ENCODE peak calls at places on chromosome 11, in five cellular contexts. Y is left ventricle myocardium inferior, L is Peyer's patch, J is fibroblast of lung, U is cardiac muscle cell. F is an unnamed sample.
A peak's percentile ranks its signal among the peaks of the same experiment; 100 is the strongest.

GRCh38 chr11:86748296-86748695 is 52.0 kb upstream of the PRSS23 start:
- DNase-seq in U (peak; percentile 22), J (peak; percentile 75), L (no peak), Y (no peak), F (no peak)

GRCh38 chr11:55707029-55707428 is 45.0 kb downstream of the OR4C6 start:
- DNase-seq in L (no peak), Y (no peak), U (peak; percentile 40), J (peak; percentile 9), F (peak; percentile 57)

GRCh38 chr11:8832571-8833260 is 78.3 kb upstream of the AKIP1 start:
- DNase-seq in J (peak; percentile 91), L (no peak), U (peak; percentile 70), Y (no peak), F (peak; percentile 60)

GRCh38 chr11:134483291-134483690 is 71.2 kb upstream of the B3GAT1 start:
- DNase-seq in U (no peak), L (no peak), Y (no peak), J (no peak), F (no peak)

GRCh38 chr11:8756201-8756600 is 73.6 kb downstream of the RPL27A start:
- DNase-seq in Y (no peak), J (peak; percentile 49), U (no peak), L (no peak), F (no peak)

GRCh38 chr11:33027233-33027632 is 11.6 kb downstream of the DEPDC7 start:
- DNase-seq in U (no peak), J (peak; percentile 48), Y (no peak), L (no peak), F (no peak)

GRCh38 chr11:114987171-114987760 is 308.9 kb downstream of the NXPE2 start:
- DNase-seq in U (no peak), Y (no peak), L (no peak), J (no peak), F (no peak)

GRCh38 chr11:70575396-70576060 is 177.2 kb downstream of the CTTN start:
- DNase-seq in L (no peak), J (no peak), Y (no peak), U (no peak), F (no peak)

GRCh38 chr11:10450451-10451398 is 4.3 kb upstream of the AMPD3 start:
- DNase-seq in U (peak; percentile 41), J (peak; percentile 24), L (peak; percentile 62), Y (peak; percentile 33), F (peak; percentile 26)

GRCh38 chr11:8867856-8868705 is 42.9 kb upstream of the AKIP1 start:
- DNase-seq in L (no peak), Y (no peak), J (peak; percentile 68), U (peak; percentile 71), F (peak; percentile 65)

GRCh38 chr11:74650498-74650897 is 58.1 kb downstream of the POLD3 start:
- DNase-seq in J (peak; percentile 75), L (no peak), U (peak; percentile 13), Y (peak; percentile 29), F (peak; percentile 18)

GRCh38 chr11:127966821-127967220 is 620.5 kb downstream of the ETS1 start:
- DNase-seq in L (no peak), Y (no peak), J (no peak), U (peak; percentile 6), F (peak; percentile 4)

GRCh38 chr11:76424379-76424778 is 20.4 kb upstream of the EMSY start:
- DNase-seq in U (no peak), J (no peak), L (no peak), Y (no peak), F (no peak)

GRCh38 chr11:62336949-62337681 is at the start of gene ASRGL1:
- DNase-seq in L (peak; percentile 73), J (peak; percentile 41), Y (peak; percentile 87), U (peak; percentile 57), F (peak; percentile 54)

GRCh38 chr11:13355191-13355590 is 77.6 kb downstream of the BMAL1 start:
- DNase-seq in J (no peak), U (no peak), L (no peak), Y (no peak), F (no peak)

GRCh38 chr11:131674051-131674755 is 303.8 kb downstream of the NTM start:
- DNase-seq in L (no peak), J (peak; percentile 92), U (peak; percentile 85), Y (peak; percentile 70), F (peak; percentile 78)

GRCh38 chr11:68312780-68313573 is 586 bp downstream of the LRP5 start:
- DNase-seq in Y (no peak), J (peak; percentile 27), U (no peak), L (no peak), F (no peak)

GRCh38 chr11:128415539-128415938 is 171.8 kb downstream of the ETS1 start:
- DNase-seq in J (peak; percentile 74), L (no peak), Y (no peak), U (no peak), F (peak; percentile 43)

GRCh38 chr11:17867346-17867745 is 132.8 kb downstream of the KCNC1 start:
- DNase-seq in U (no peak), J (no peak), L (no peak), Y (no peak), F (no peak)

GRCh38 chr11:61603667-61604066 is 22.8 kb upstream of the SYT7 start:
- DNase-seq in J (no peak), U (no peak), L (no peak), Y (no peak), F (no peak)

GRCh38 chr11:84501750-84502149 is 1125.4 kb downstream of the DLG2 start:
- DNase-seq in U (no peak), J (no peak), L (no peak), Y (no peak), F (no peak)

GRCh38 chr11:37502202-37502601 is 904.2 kb upstream of the RAG2 start:
- DNase-seq in Y (no peak), L (no peak), J (peak; percentile 17), U (peak; percentile 15), F (peak; percentile 9)

GRCh38 chr11:121651267-121651625 is 198.5 kb upstream of the SORL1-AS1 start:
- DNase-seq in U (no peak), L (no peak), Y (no peak), J (no peak), F (no peak)

GRCh38 chr11:5550440-5551095 is 2.2 kb upstream of the OR52H1 start:
- DNase-seq in J (peak; percentile 94), Y (no peak), U (peak; percentile 6), L (no peak), F (peak; percentile 46)

GRCh38 chr11:125621995-125622394 is 3.0 kb upstream of the CHEK1 start:
- DNase-seq in J (peak; percentile 73), L (no peak), Y (no peak), U (peak; percentile 59), F (peak; percentile 59)

GRCh38 chr11:66008468-66009101 is 3.2 kb upstream of the CST6 start:
- DNase-seq in Y (no peak), U (no peak), J (no peak), L (no peak), F (no peak)

GRCh38 chr11:12159351-12160099 is 49.1 kb downstream of the MICAL2 start:
- DNase-seq in Y (no peak), L (no peak), U (peak; percentile 87), J (peak; percentile 94), F (peak; percentile 89)
- TF ChIP-seq CTCF in Y (no peak), L (no peak), U (peak; percentile 13), J (no peak), F (no peak)

GRCh38 chr11:34394771-34395300 is 37.0 kb upstream of the ABTB2 start:
- DNase-seq in U (no peak), L (no peak), J (no peak), Y (no peak), F (no peak)
- H3K4me3 ChIP-seq in U (no peak overlapping the region), L (no peak overlapping the region), J (no peak overlapping the region), Y (no peak overlapping the region), F (no peak overlapping the region)

GRCh38 chr11:14969922-14970323 is 2.2 kb downstream of the CALCA start:
- DNase-seq in L (no peak), J (no peak), U (peak; percentile 33), Y (peak; percentile 19), F (peak; percentile 26)
- TF ChIP-seq CTCF in L (peak; percentile 24), J (peak; percentile 29), U (peak; percentile 63), Y (peak; percentile 49), F (peak; percentile 56)

DNA sequence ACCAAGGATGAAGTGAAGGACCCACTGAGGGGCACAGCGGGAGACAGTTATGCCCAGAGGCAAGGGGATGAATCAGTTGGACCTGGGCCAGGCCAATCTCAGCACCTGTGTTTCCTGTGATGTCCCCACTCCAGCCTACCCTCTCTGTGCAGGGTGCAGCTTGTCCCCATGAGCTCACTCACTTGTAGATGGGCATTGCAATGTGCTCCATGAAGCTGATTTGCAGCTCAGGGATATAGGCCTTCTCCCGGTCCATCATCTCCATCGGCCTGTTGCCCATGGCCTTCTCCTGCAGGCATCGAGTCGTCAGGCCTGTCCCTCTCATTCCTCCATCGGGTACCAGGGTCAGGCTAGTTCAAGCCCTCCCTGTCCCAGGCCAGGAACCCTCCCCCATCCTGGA is 96.2 kb downstream of the PDE2A start:
- DNase-seq in U (no peak), L (no peak), Y (no peak), J (no peak), F (no peak)
- H3K4me3 ChIP-seq in U (no peak overlapping the region), L (no peak overlapping the region), Y (no peak overlapping the region), J (no peak overlapping the region), F (no peak overlapping the region)

DNA sequence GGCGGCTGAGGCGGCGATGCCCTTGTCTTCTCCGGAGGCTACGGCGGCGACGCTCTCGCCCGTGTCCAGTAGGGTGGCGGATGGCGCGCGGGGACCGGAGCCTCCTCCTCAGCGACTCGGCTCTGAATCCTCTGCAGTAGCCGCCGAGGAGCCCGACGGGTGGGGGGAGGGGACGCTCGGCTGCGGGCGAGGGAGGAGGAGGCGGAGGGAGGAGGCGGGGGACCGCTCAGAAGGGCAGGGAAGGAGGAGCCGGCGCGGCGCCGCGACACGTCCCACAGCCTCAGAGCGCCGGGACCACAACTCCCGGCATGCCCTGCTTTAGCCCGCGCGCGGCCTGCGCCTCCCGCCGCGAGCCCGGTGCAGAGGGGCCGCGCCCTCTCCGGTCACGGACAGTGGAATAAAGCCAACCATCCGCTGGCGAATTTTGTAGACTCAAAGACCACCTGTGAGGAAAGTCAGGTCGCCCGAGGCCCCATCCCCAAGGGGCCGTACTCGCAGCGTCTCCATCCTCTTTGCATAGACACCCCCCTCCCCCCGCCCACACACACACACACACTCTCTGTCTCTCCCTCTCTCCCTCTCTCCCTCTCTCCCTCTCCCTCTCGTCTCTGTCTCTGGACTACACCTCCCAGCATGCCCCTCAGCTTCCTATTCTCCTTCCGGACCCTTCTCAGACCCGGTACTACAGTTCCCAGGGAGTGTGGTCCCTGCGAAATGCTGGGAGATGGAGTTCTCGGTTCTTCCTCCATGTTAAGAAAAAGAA is at the start of gene FAM168A:
- DNase-seq in L (peak; percentile 92), Y (peak; percentile 97), J (peak; percentile 98), U (peak; percentile 99), F (peak; percentile 98)
- TF ChIP-seq CTCF in L (peak; percentile 51), Y (peak; percentile 54), J (no peak), U (no peak), F (no peak)